ENCODE peak calls at places on chromosomes 3 and 15, in five cellular contexts. E, X, F, L and J are unnamed samples.

GRCh38 chr15:71667228-71667627 is 143.1 kb upstream of the NR2E3 start:
- DNase-seq in E (no peak), X (no peak), F (no peak), L (no peak), J (no peak)

GRCh38 chr3:189621948-189622603 is 9.1 kb upstream of the TP63 start:
- DNase-seq in E (no peak), X (no peak), F (no peak), L (no peak), J (no peak)

GRCh38 chr3:53846851-53847155 is 435 bp downstream of the IL17RB start:
- DNase-seq in E (no peak), X (no peak), F (no peak), L (no peak), J (no peak)

GRCh38 chr15:63915888-63916731 is 82.4 kb upstream of the HERC1 start:
- DNase-seq in E (no peak), X (no peak), F (no peak), L (no peak), J (peak; percentile 12)

GRCh38 chr3:72079369-72079872 is 294.5 kb upstream of the PROK2 start:
- DNase-seq in E (no peak), X (no peak), F (no peak), L (peak; percentile 64), J (no peak)

GRCh38 chr3:190696777-190697501 is 165.6 kb downstream of the GMNC start:
- DNase-seq in E (no peak), X (peak; percentile 24), F (no peak), L (peak; percentile 13), J (peak; percentile 68)

GRCh38 chr3:160134454-160134853 is 90.8 kb upstream of the C3orf80 start:
- DNase-seq in E (no peak), X (no peak), F (no peak), L (no peak), J (no peak)

GRCh38 chr3:120172070-120172469 is 77.8 kb upstream of the GSK3B start:
- DNase-seq in E (no peak), X (no peak), F (peak; percentile 37), L (no peak), J (no peak)

GRCh38 chr3:100024520-100025303 is 89.6 kb downstream of the FILIP1L start:
- DNase-seq in E (no peak), X (peak; percentile 33), F (no peak), L (no peak), J (peak; percentile 65)

GRCh38 chr15:78353093-78353492 is 12.9 kb downstream of the CRABP1 start:
- DNase-seq in E (no peak), X (peak; percentile 22), F (no peak), L (peak; percentile 31), J (no peak)